ENCODE peak calls at places on chromosomes 11 and 22, in four cellular contexts. J is cardiac muscle cell, N is mesendoderm, S is IMR-90. L is an unnamed sample. For H3K36me3 and H3K4me1, the result is how much of the 10 kb centered on the place peaks cover.

GRCh38 chr11:11346249-11346648 is 6.8 kb downstream of the CSNK2A3 start:
- DNase-seq in J (no peak), N (no peak), S (no peak), L (no peak)

GRCh38 chr11:12170984-12171383 is 60.6 kb downstream of the MICAL2 start:
- DNase-seq in J (peak), N (no peak), S (peak), L (peak)

GRCh38 chr11:61114913-61115312 is 12.6 kb downstream of the CD5 start:
- DNase-seq in J (no peak), N (no peak), S (no peak), L (no peak)

GRCh38 chr11:45665206-45665932 is at the start of gene CHST1:
- DNase-seq in J (peak), N (no peak), S (no peak), L (no peak)

GRCh38 chr11:112485280-112485679 is 224.6 kb upstream of the PLET1 start:
- DNase-seq in J (no peak), N (peak), S (no peak), L (no peak)

GRCh38 chr11:134742956-134743808 is 331.1 kb upstream of the B3GAT1 start:
- DNase-seq in J (no peak), N (peak), S (no peak), L (peak)

GRCh38 chr11:90701040-90701439 is 478.2 kb upstream of the CHORDC1 start:
- DNase-seq in J (no peak), N (no peak), S (no peak), L (no peak)

GRCh38 chr11:5366856-5367255 is 15.5 kb downstream of the OR51B6 start:
- DNase-seq in J (no peak), N (peak), S (peak), L (peak)

GRCh38 chr11:120972621-120973020 is 51.3 kb upstream of the TBCEL start:
- DNase-seq in J (no peak), N (no peak), S (no peak), L (no peak)

GRCh38 chr11:124793466-124794278 is 6.5 kb downstream of the MSANTD2 start:
- DNase-seq in J (peak), N (peak), S (peak), L (no peak)

GRCh38 chr11:61919841-61920631 is 2.7 kb upstream of the RAB3IL1 start:
- DNase-seq in J (no peak), N (peak), S (no peak), L (no peak)

GRCh38 chr11:96052921-96053631 is 129.2 kb upstream of the MTMR2 start:
- DNase-seq in J (peak), N (no peak), S (peak), L (peak)

GRCh38 chr22:38564669-38565068 is 5.3 kb downstream of the DMC1 start:
- DNase-seq in J (no peak), N (no peak), S (peak), L (no peak)

GRCh38 chr11:125123947-125124633 is 12.7 kb upstream of the TMEM218 start:
- DNase-seq in J (peak), N (peak), S (peak), L (no peak)

GRCh38 chr11:44973634-44974401 is 23.1 kb upstream of the TP53I11 start:
- DNase-seq in J (no peak), N (peak), S (no peak), L (no peak)

GRCh38 chr22:49751968-49752597 is 75.6 kb downstream of the BRD1 start:
- DNase-seq in J (no peak), N (no peak), S (no peak), L (no peak)

GRCh38 chr11:114606003-114606801 is 10.6 kb upstream of the NXPE4 start:
- DNase-seq in J (peak), N (no peak), S (peak), L (no peak)

GRCh38 chr11:834371-835316 is 1.9 kb downstream of the CD151 start:
- DNase-seq in J (peak), N (no peak), S (peak), L (peak)

GRCh38 chr11:119100246-119100959 is 1.2 kb downstream of the DPAGT1 start:
- DNase-seq in J (peak), N (peak), S (peak), L (no peak)

GRCh38 chr22:41828516-41828915 is 4.4 kb upstream of the SREBF2 start:
- DNase-seq in J (no peak), N (no peak), S (no peak), L (no peak)

GRCh38 chr11:65501005-65501529 is 2.2 kb downstream of the MALAT1 start:
- DNase-seq in J (no peak), N (no peak), S (peak), L (no peak)

GRCh38 chr22:23519442-23520177 is 60.5 kb downstream of the IGLL1 start:
- DNase-seq in J (no peak), N (no peak), S (no peak), L (no peak)

GRCh38 chr22:41524809-41525449 is 19.3 kb downstream of the POLR3H start:
- DNase-seq in J (no peak), N (peak), S (no peak), L (no peak)

GRCh38 chr11:9825315-9825714 is 161.4 kb downstream of the SWAP70 start:
- DNase-seq in J (peak), N (no peak), S (peak), L (no peak)

GRCh38 chr11:1909524-1909923 is 10.0 kb upstream of the TNNT3 start:
- DNase-seq in J (no peak), N (no peak), S (no peak), L (no peak)

GRCh38 chr22:35313311-35314121 is 13.8 kb downstream of the TOM1 start:
- DNase-seq in J (peak), N (no peak), S (peak), L (peak)

GRCh38 chr11:11816511-11817319 is 25.1 kb upstream of the USP47 start:
- DNase-seq in J (peak), N (peak), S (peak), L (no peak)

GRCh38 chr11:126310229-126310991 is 6.5 kb downstream of the DCPS start:
- DNase-seq in J (peak), N (peak), S (peak), L (peak)

GRCh38 chr22:44129614-44129976 is 51.1 kb upstream of the PARVG start:
- DNase-seq in J (peak), N (peak), S (peak), L (no peak)

GRCh38 chr11:31702966-31703365 is 108.2 kb downstream of the PAX6 start:
- DNase-seq in J (no peak), N (peak), S (peak), L (no peak)

GRCh38 chr11:30329150-30329940 is 6.4 kb downstream of the ARL14EP start:
- DNase-seq in J (no peak), N (no peak), S (no peak), L (no peak)

GRCh38 chr22:46652081-46652929 is 32.1 kb downstream of the GRAMD4 start:
- DNase-seq in J (peak), N (no peak), S (peak), L (no peak)

GRCh38 chr22:46651316-46651715 is 31.1 kb downstream of the GRAMD4 start:
- DNase-seq in J (no peak), N (no peak), S (no peak), L (no peak)

GRCh38 chr22:46654426-46654825 is 34.2 kb downstream of the GRAMD4 start:
- DNase-seq in J (no peak), N (no peak), S (no peak), L (no peak)

GRCh38 chr22:46653596-46653995 is 33.4 kb downstream of the GRAMD4 start:
- DNase-seq in J (no peak), N (no peak), S (no peak), L (no peak)

GRCh38 chr22:46652930-46653331 is 32.7 kb downstream of the GRAMD4 start:
- DNase-seq in J (peak), N (no peak), S (peak), L (no peak)
- H3K27ac ChIP-seq in J (peak), N (no peak), S (no peak), L (no peak)

GRCh38 chr22:47788461-47788860 is 1026.0 kb downstream of the TBC1D22A start:
- DNase-seq in J (no peak), N (no peak), S (no peak), L (peak)

GRCh38 chr22:47784991-47785390 is 1022.5 kb downstream of the TBC1D22A start:
- DNase-seq in J (no peak), N (no peak), S (no peak), L (peak)

GRCh38 chr22:47784367-47784983 is 1022.0 kb downstream of the TBC1D22A start:
- DNase-seq in J (no peak), N (no peak), S (no peak), L (peak)

GRCh38 chr22:47786650-47787290 is 1024.3 kb downstream of the TBC1D22A start:
- DNase-seq in J (no peak), N (no peak), S (no peak), L (no peak)

DNA sequence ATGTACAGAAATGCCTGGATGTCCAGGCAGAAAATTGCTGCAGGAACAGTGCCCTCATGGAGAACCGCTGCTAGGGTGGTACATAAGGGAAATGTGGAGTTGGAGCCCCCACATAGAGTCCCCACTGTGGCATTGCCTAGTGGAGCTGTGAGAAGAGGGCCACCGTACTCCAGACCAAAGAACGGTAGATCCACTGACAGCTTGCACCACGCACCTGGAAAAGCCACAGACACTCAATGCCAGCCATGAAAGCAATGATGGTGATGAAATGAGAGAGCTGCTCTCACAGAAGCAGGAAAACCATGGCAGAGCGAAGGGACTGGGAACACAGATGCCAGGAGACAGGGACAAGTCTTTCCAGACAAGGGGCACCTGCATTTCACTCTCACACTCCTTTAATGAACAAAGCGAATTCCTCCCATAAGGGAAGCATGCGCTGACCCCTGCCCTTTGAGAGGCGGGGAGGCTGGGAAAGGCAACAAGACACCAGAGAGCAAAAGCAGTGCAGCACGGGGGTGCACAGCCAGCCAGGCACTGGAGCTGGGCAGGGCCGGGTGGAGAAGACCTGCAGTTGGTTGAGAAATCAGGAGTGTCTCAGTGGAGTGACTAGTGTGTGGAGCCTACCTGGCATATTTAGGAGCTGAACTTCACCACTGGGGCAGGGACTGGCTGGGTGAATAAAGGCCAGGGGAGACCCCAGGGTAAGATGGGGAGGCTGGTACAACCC is 1025.2 kb downstream of the TBC1D22A start:
- DNase-seq in J (no peak), N (no peak), S (no peak), L (no peak)
- H3K36me3 ChIP-seq in J (under half), N (under half), S (under half), L (under half)

GRCh38 chr11:33706546-33706945 is 5.9 kb upstream of the C11orf91 start:
- DNase-seq in J (peak), N (no peak), S (no peak), L (no peak)
- H3K4me1 ChIP-seq in J (under half), N (under half), S (under half), L (under half)

GRCh38 chr11:73291196-73291595 is 16.9 kb upstream of the ARHGEF17 start:
- DNase-seq in J (no peak), N (no peak), S (no peak), L (no peak)

GRCh38 chr11:73292481-73292880 is 15.6 kb upstream of the ARHGEF17 start:
- DNase-seq in J (peak), N (no peak), S (no peak), L (no peak)

GRCh38 chr11:73290536-73290935 is 17.5 kb upstream of the ARHGEF17 start:
- DNase-seq in J (no peak), N (no peak), S (no peak), L (no peak)

GRCh38 chr11:73293356-73293936 is 14.6 kb upstream of the ARHGEF17 start:
- DNase-seq in J (no peak), N (no peak), S (no peak), L (no peak)

GRCh38 chr11:73291781-73292180 is 16.3 kb upstream of the ARHGEF17 start:
- DNase-seq in J (no peak), N (no peak), S (no peak), L (no peak)
- H3K27ac ChIP-seq in J (no peak), N (no peak), S (no peak), L (no peak)

DNA sequence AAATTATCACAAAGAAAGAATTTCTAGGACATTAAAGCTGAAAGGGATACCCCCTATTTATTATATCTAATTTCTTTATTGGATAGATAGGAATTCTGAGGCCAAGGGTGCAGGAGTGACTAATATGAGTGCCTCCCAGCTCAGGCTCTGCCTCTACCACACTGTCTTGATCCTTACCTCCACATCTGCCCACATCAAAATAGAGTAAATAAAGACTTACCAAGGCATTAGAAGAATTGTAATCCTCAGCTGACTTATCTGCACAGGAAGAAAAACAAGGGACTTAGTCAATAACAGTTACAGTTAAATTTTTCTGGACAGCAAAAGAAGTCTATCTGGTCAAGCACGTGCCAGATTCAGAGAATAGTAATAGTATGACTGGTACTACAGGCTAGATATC is 72.6 kb upstream of the GDPD4 start:
- DNase-seq in J (no peak), N (no peak), S (peak), L (no peak)
- H3K36me3 ChIP-seq in J (under half), N (under half), S (under half), L (under half)

DNA sequence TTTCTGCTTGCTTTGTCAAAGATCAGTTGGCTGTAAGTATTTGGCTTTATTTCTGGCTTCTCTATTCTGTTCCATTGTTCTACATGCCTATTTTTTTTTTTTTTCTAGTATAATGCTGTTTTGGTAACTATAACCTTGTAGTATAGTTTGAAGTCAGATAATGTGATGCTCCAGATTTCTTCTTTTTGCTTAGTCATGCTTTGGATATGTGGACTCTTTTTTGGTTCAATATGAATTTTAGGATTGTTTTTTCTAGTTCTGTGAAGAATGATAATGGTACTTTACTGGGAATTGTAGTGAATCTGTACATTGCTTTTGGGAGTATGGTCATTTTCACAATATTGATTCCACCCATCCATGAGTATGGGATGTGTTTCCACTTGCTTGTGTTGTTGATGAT is 37.9 kb upstream of the ARHGAP20 start:
- DNase-seq in J (no peak), N (no peak), S (no peak), L (no peak)
- H3K4me1 ChIP-seq in J (under half), N (under half), S (under half), L (under half)

GRCh38 chr11:131628739-131629138 is 258.3 kb downstream of the NTM start:
- DNase-seq in J (no peak), N (no peak), S (no peak), L (no peak)
- H3K27ac ChIP-seq in J (no peak), N (no peak), S (no peak), L (no peak)

GRCh38 chr11:130103296-130103814 is 33.7 kb downstream of the APLP2 start:
- DNase-seq in J (peak), N (no peak), S (peak), L (peak)

GRCh38 chr11:130106381-130106780 is 36.7 kb downstream of the APLP2 start:
- DNase-seq in J (no peak), N (no peak), S (no peak), L (no peak)

GRCh38 chr11:130101661-130102060 is 32.0 kb downstream of the APLP2 start:
- DNase-seq in J (no peak), N (no peak), S (no peak), L (no peak)

GRCh38 chr11:130099356-130099755 is 29.7 kb downstream of the APLP2 start:
- DNase-seq in J (no peak), N (no peak), S (no peak), L (no peak)

GRCh38 chr11:130102457-130103249 is 33.0 kb downstream of the APLP2 start:
- DNase-seq in J (peak), N (peak), S (no peak), L (no peak)
- H3K36me3 ChIP-seq in J (under half), N (under half), S (under half), L (under half)

GRCh38 chr11:102319544-102319943 is 2.3 kb downstream of the BIRC3 start:
- DNase-seq in J (no peak), N (no peak), S (no peak), L (no peak)
- H3K4me1 ChIP-seq in J (under half), N (under half), S (under half), L (under half)

L was measured in SJSA1.